ENCODE peak calls at places on chromosome 16, in seven cellular contexts. One of them, this sample, is unnamed.

GRCh38 chr16:23679274-23679985 is 741 bp downstream of the PLK1 start:
- DNase-seq in NCI-H1048: no peak
- DNase-seq in EL: peak
- DNase-seq in EH: peak
- DNase-seq in RWPE1: peak
- DNase-seq in HS-27A: no peak
- DNase-seq in activated CD8-positive, alpha-beta T cell treated with anti-CD3 and anti-CD28 coated beads, Interleukin-2, amount 10 ng/mL, durations not matched to agents 7 days and 5 days: peak
- DNase-seq in this sample: no peak

GRCh38 chr16:82880361-82880760 is 253.6 kb downstream of the CDH13 start:
- DNase-seq in NCI-H1048: no peak
- DNase-seq in EL: no peak
- DNase-seq in EH: no peak
- DNase-seq in RWPE1: no peak
- DNase-seq in HS-27A: no peak
- DNase-seq in activated CD8-positive, alpha-beta T cell treated with anti-CD3 and anti-CD28 coated beads, Interleukin-2, amount 10 ng/mL, durations not matched to agents 7 days and 5 days: no peak
- DNase-seq in this sample: no peak

GRCh38 chr16:69660166-69660565 is 66.2 kb downstream of the NQO1 start:
- DNase-seq in EL: no peak
- DNase-seq in HS-27A: no peak
- DNase-seq in EH: no peak
- DNase-seq in RWPE1: no peak
- DNase-seq in activated CD8-positive, alpha-beta T cell treated with anti-CD3 and anti-CD28 coated beads, Interleukin-2, amount 10 ng/mL, durations not matched to agents 7 days and 5 days: no peak
- DNase-seq in NCI-H1048: no peak
- DNase-seq in this sample: peak

GRCh38 chr16:67649494-67649931 is 4.6 kb downstream of the CARMIL2 start:
- DNase-seq in RWPE1: no peak
- DNase-seq in HS-27A: no peak
- DNase-seq in EL: no peak
- DNase-seq in NCI-H1048: no peak
- DNase-seq in EH: peak
- DNase-seq in activated CD8-positive, alpha-beta T cell treated with anti-CD3 and anti-CD28 coated beads, Interleukin-2, amount 10 ng/mL, durations not matched to agents 7 days and 5 days: no peak
- DNase-seq in this sample: no peak

GRCh38 chr16:3138823-3139426 is 4.1 kb downstream of the ZNF213 start:
- DNase-seq in activated CD8-positive, alpha-beta T cell treated with anti-CD3 and anti-CD28 coated beads, Interleukin-2, amount 10 ng/mL, durations not matched to agents 7 days and 5 days: no peak
- DNase-seq in NCI-H1048: no peak
- DNase-seq in HS-27A: no peak
- DNase-seq in EL: no peak
- DNase-seq in EH: no peak
- DNase-seq in RWPE1: no peak
- DNase-seq in this sample: no peak

GRCh38 chr16:89785523-89786155 is 30.8 kb downstream of the FANCA start:
- DNase-seq in EL: no peak
- DNase-seq in RWPE1: no peak
- DNase-seq in activated CD8-positive, alpha-beta T cell treated with anti-CD3 and anti-CD28 coated beads, Interleukin-2, amount 10 ng/mL, durations not matched to agents 7 days and 5 days: peak
- DNase-seq in HS-27A: no peak
- DNase-seq in EH: no peak
- DNase-seq in NCI-H1048: no peak
- DNase-seq in this sample: no peak

GRCh38 chr16:84985079-84986065 is 26.0 kb downstream of the ZDHHC7 start:
- DNase-seq in NCI-H1048: no peak
- DNase-seq in HS-27A: peak
- DNase-seq in RWPE1: peak
- DNase-seq in EL: peak
- DNase-seq in EH: peak
- DNase-seq in activated CD8-positive, alpha-beta T cell treated with anti-CD3 and anti-CD28 coated beads, Interleukin-2, amount 10 ng/mL, durations not matched to agents 7 days and 5 days: no peak
- DNase-seq in this sample: no peak

GRCh38 chr16:76193851-76194620 is 83.2 kb upstream of the CNTNAP4 start:
- DNase-seq in HS-27A: no peak
- DNase-seq in EL: no peak
- DNase-seq in activated CD8-positive, alpha-beta T cell treated with anti-CD3 and anti-CD28 coated beads, Interleukin-2, amount 10 ng/mL, durations not matched to agents 7 days and 5 days: no peak
- DNase-seq in RWPE1: no peak
- DNase-seq in EH: no peak
- DNase-seq in NCI-H1048: no peak
- DNase-seq in this sample: no peak

GRCh38 chr16:51326131-51326856 is 175.2 kb upstream of the SALL1 start:
- DNase-seq in HS-27A: no peak
- DNase-seq in activated CD8-positive, alpha-beta T cell treated with anti-CD3 and anti-CD28 coated beads, Interleukin-2, amount 10 ng/mL, durations not matched to agents 7 days and 5 days: no peak
- DNase-seq in EL: peak
- DNase-seq in RWPE1: peak
- DNase-seq in EH: peak
- DNase-seq in NCI-H1048: no peak
- DNase-seq in this sample: no peak

GRCh38 chr16:89317101-89317671 is 99.7 kb downstream of the ZNF778 start:
- DNase-seq in EH: no peak
- DNase-seq in HS-27A: no peak
- DNase-seq in activated CD8-positive, alpha-beta T cell treated with anti-CD3 and anti-CD28 coated beads, Interleukin-2, amount 10 ng/mL, durations not matched to agents 7 days and 5 days: no peak
- DNase-seq in RWPE1: no peak
- DNase-seq in NCI-H1048: no peak
- DNase-seq in EL: no peak
- DNase-seq in this sample: no peak